ENCODE peak calls at places on chromosomes 7 and 10, in nine cellular contexts. One of them, this sample, is unnamed. For H3K4me1 and H3K27me3, the result is how much of the 10 kb centered on the place peaks cover.

GRCh38 chr7:158422551-158423189 is 165.0 kb downstream of the PTPRN2 start:
- DNase-seq in small intestine: no peak
- DNase-seq in uterus: no peak
- DNase-seq in breast epithelium: no peak
- DNase-seq in IMR-90: no peak
- DNase-seq in body of pancreas: no peak
- DNase-seq in tibial nerve: no peak
- DNase-seq in Karpas-422: no peak
- DNase-seq in neuronal stem cell: no peak
- DNase-seq in this sample: no peak

GRCh38 chr10:90707657-90708056 is 150.2 kb downstream of the HTR7 start:
- DNase-seq in small intestine: no peak
- DNase-seq in uterus: no peak
- DNase-seq in breast epithelium: no peak
- DNase-seq in IMR-90: no peak
- DNase-seq in body of pancreas: no peak
- DNase-seq in tibial nerve: no peak
- DNase-seq in Karpas-422: no peak
- DNase-seq in neuronal stem cell: no peak
- DNase-seq in this sample: no peak

GRCh38 chr7:107622429-107622828 is 38.2 kb upstream of the SLC26A4 start:
- DNase-seq in small intestine: no peak
- DNase-seq in uterus: no peak
- DNase-seq in breast epithelium: no peak
- DNase-seq in IMR-90: peak
- DNase-seq in body of pancreas: no peak
- DNase-seq in tibial nerve: no peak
- DNase-seq in Karpas-422: no peak
- DNase-seq in neuronal stem cell: no peak
- DNase-seq in this sample: no peak

GRCh38 chr7:9718071-9718470 is 1255.6 kb upstream of the PHF14 start:
- DNase-seq in small intestine: no peak
- DNase-seq in uterus: no peak
- DNase-seq in breast epithelium: no peak
- DNase-seq in IMR-90: no peak
- DNase-seq in body of pancreas: no peak
- DNase-seq in tibial nerve: no peak
- DNase-seq in Karpas-422: no peak
- DNase-seq in neuronal stem cell: no peak
- DNase-seq in this sample: peak

GRCh38 chr10:110798340-110798739 is 73.4 kb upstream of the PDCD4 start:
- DNase-seq in small intestine: no peak
- DNase-seq in uterus: no peak
- DNase-seq in breast epithelium: no peak
- DNase-seq in IMR-90: no peak
- DNase-seq in body of pancreas: no peak
- DNase-seq in tibial nerve: no peak
- DNase-seq in Karpas-422: no peak
- DNase-seq in neuronal stem cell: no peak
- DNase-seq in this sample: no peak

GRCh38 chr10:123392182-123392930 is 238.2 kb downstream of the BUB3 start:
- DNase-seq in small intestine: no peak
- DNase-seq in uterus: no peak
- DNase-seq in breast epithelium: no peak
- DNase-seq in IMR-90: no peak
- DNase-seq in body of pancreas: no peak
- DNase-seq in tibial nerve: no peak
- DNase-seq in Karpas-422: peak
- DNase-seq in neuronal stem cell: no peak
- DNase-seq in this sample: no peak

GRCh38 chr10:71081229-71081560 is 131.2 kb upstream of the UNC5B start:
- DNase-seq in small intestine: no peak
- DNase-seq in uterus: no peak
- DNase-seq in breast epithelium: peak
- DNase-seq in IMR-90: no peak
- DNase-seq in body of pancreas: no peak
- DNase-seq in tibial nerve: no peak
- DNase-seq in Karpas-422: no peak
- DNase-seq in neuronal stem cell: no peak
- DNase-seq in this sample: peak

GRCh38 chr7:150329331-150330106 is 6.2 kb upstream of the ACTR3C start:
- DNase-seq in small intestine: no peak
- DNase-seq in uterus: no peak
- DNase-seq in breast epithelium: no peak
- DNase-seq in IMR-90: no peak
- DNase-seq in body of pancreas: peak
- DNase-seq in tibial nerve: no peak
- DNase-seq in Karpas-422: no peak
- DNase-seq in neuronal stem cell: no peak
- DNase-seq in this sample: no peak

GRCh38 chr10:127464561-127464960 is 84.5 kb upstream of the NPS start:
- DNase-seq in small intestine: no peak
- DNase-seq in uterus: no peak
- DNase-seq in breast epithelium: no peak
- DNase-seq in IMR-90: no peak
- DNase-seq in body of pancreas: no peak
- DNase-seq in tibial nerve: no peak
- DNase-seq in Karpas-422: no peak
- DNase-seq in neuronal stem cell: no peak
- DNase-seq in this sample: no peak

GRCh38 chr7:135758531-135758932 is 9.9 kb upstream of the FAM180A start:
- DNase-seq in small intestine: no peak
- DNase-seq in uterus: no peak
- DNase-seq in breast epithelium: peak
- DNase-seq in IMR-90: peak
- DNase-seq in body of pancreas: no peak
- DNase-seq in tibial nerve: peak
- DNase-seq in Karpas-422: no peak
- DNase-seq in neuronal stem cell: no peak
- DNase-seq in this sample: no peak

GRCh38 chr7:36777062-36777461 is 52.8 kb upstream of the AOAH start:
- DNase-seq in small intestine: peak
- DNase-seq in uterus: no peak
- DNase-seq in breast epithelium: no peak
- DNase-seq in IMR-90: no peak
- DNase-seq in body of pancreas: no peak
- DNase-seq in tibial nerve: no peak
- DNase-seq in Karpas-422: no peak
- DNase-seq in neuronal stem cell: no peak
- DNase-seq in this sample: no peak

GRCh38 chr7:155896531-155897263 is 84.4 kb upstream of the SHH start:
- DNase-seq in small intestine: no peak
- DNase-seq in uterus: no peak
- DNase-seq in breast epithelium: no peak
- DNase-seq in IMR-90: no peak
- DNase-seq in body of pancreas: no peak
- DNase-seq in tibial nerve: no peak
- DNase-seq in Karpas-422: no peak
- DNase-seq in neuronal stem cell: no peak
- DNase-seq in this sample: no peak

GRCh38 chr10:33900591-33900990 is 566.1 kb upstream of the NRP1 start:
- DNase-seq in small intestine: no peak
- DNase-seq in uterus: no peak
- DNase-seq in breast epithelium: no peak
- DNase-seq in IMR-90: peak
- DNase-seq in body of pancreas: no peak
- DNase-seq in tibial nerve: no peak
- DNase-seq in Karpas-422: no peak
- DNase-seq in neuronal stem cell: no peak
- DNase-seq in this sample: no peak

GRCh38 chr7:140285938-140286337 is 109.2 kb upstream of the KDM7A start:
- DNase-seq in small intestine: no peak
- DNase-seq in uterus: no peak
- DNase-seq in breast epithelium: no peak
- DNase-seq in IMR-90: no peak
- DNase-seq in body of pancreas: no peak
- DNase-seq in tibial nerve: no peak
- DNase-seq in Karpas-422: no peak
- DNase-seq in neuronal stem cell: no peak
- DNase-seq in this sample: no peak

GRCh38 chr7:151046603-151047573 is 1.4 kb upstream of the ASIC3 start:
- DNase-seq in small intestine: no peak
- DNase-seq in uterus: peak
- DNase-seq in breast epithelium: no peak
- DNase-seq in IMR-90: peak
- DNase-seq in body of pancreas: no peak
- DNase-seq in tibial nerve: no peak
- DNase-seq in Karpas-422: no peak
- DNase-seq in neuronal stem cell: no peak
- DNase-seq in this sample: no peak

DNA sequence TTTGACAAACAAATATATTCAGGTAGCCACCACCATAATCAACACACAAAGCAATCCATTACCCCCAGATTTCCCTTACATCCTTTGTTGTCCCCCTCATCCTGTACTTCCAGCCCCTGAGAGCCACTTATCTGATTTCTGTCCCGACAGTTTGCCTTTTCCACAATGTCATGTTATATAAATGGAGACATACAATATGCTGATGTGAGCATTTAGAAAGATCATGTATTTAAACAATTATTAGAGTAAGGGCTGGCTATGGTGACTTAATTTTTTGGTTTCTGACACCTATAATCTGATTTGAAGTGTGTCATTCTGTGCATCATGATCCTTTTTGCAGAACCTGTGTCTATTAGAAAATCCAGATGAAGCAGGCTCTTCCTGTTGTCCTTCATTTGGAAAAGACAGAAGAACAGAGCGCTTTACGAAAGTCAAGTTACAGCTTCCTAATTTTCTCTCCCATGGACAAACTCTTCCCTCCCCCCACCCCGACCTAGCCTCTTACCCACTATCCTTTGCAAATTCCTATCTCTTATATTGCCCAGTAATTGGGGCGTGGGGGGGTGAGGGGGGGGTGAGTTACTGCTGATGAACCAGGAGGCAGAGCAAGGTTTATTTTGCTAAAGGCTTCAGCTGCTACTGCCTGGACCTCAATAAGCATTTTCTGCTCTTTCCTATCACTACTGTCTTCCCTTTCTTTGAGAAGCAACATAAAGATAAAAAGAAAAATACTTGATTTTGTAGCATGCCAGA is 252.4 kb upstream of the C7orf33 start:
- DNase-seq in small intestine: no peak
- DNase-seq in uterus: no peak
- DNase-seq in breast epithelium: no peak
- DNase-seq in IMR-90: no peak
- DNase-seq in body of pancreas: no peak
- DNase-seq in tibial nerve: no peak
- DNase-seq in Karpas-422: no peak
- DNase-seq in neuronal stem cell: no peak
- DNase-seq in this sample: no peak
- H3K4me3 ChIP-seq in small intestine: no peak
- H3K4me3 ChIP-seq in uterus: no peak
- H3K4me3 ChIP-seq in breast epithelium: no peak
- H3K4me3 ChIP-seq in IMR-90: no peak
- H3K4me3 ChIP-seq in body of pancreas: no peak
- H3K4me3 ChIP-seq in tibial nerve: no peak
- H3K4me3 ChIP-seq in Karpas-422: no peak
- H3K4me3 ChIP-seq in neuronal stem cell: peak
- H3K4me3 ChIP-seq in this sample: no peak

DNA sequence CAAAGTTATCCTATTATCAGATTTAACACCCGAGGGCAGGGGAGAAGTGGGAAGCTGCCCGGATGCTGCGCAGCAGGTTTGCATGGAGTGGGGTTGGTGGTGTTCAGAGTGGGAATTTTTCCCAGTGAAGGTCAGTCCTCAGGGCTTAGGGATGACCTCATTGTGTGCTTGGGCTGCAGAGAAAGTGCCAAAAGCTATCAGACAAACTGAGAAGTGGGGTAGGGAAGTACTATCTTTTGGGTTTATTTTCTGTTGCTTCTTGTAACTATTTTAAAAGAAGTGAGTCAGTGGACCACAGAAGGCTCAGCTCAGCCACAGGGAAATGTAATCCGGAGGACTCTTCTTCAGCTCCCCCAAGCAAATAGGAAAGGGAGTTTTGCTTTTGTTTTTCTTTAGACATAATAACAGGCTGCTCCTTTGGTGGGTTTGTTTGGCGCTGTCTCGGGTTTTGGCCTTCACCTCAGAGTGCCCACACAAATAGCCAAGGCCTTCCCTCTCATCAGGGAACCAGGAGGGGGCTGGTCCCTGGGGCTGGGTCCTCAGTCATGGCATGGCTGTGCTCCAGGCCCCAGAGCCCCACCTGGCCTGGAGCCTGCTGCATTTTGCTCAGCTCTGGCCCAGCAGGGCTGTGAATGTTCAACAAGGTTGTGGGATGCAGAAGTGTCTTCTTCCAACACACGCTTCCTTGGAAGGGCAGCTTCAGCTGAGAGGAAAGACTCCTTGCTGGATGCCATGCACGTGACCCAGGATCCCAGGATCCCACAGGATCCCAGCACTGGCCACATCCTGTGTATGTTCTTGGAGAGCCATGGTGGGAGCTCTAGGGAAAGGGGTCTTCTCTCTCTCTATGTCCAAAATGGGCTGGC is 5.4 kb upstream of the FAM170B start:
- DNase-seq in small intestine: no peak
- DNase-seq in uterus: no peak
- DNase-seq in breast epithelium: no peak
- DNase-seq in IMR-90: peak
- DNase-seq in body of pancreas: no peak
- DNase-seq in tibial nerve: no peak
- DNase-seq in Karpas-422: no peak
- DNase-seq in neuronal stem cell: no peak
- DNase-seq in this sample: no peak
- H3K4me1 ChIP-seq in small intestine: under half
- H3K4me1 ChIP-seq in uterus: under half
- H3K4me1 ChIP-seq in breast epithelium: under half
- H3K4me1 ChIP-seq in IMR-90: under half
- H3K4me1 ChIP-seq in body of pancreas: under half
- H3K4me1 ChIP-seq in tibial nerve: under half
- H3K4me1 ChIP-seq in Karpas-422: under half
- H3K4me1 ChIP-seq in neuronal stem cell: under half
- H3K4me1 ChIP-seq in this sample: under half

DNA sequence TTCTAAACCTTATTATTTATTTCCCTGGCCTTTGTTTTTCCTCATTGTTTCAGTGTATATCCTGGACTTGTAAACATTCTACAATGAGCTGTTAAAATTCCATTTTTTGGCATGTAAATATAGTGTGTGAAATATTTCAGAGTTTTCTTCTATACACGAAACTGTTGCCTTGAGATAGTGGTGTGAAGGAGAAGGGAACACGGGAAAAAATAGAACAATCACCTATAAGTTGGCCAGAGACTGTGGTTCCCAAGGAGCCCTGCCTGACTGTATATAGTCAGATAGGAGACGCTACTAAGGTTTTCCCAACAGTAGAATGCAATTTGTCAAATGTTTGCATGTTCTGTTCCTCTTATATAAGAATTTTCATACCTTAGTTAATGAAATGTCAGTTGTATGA is 155.6 kb downstream of the ETV1 start:
- DNase-seq in small intestine: no peak
- DNase-seq in uterus: no peak
- DNase-seq in breast epithelium: no peak
- DNase-seq in IMR-90: no peak
- DNase-seq in body of pancreas: no peak
- DNase-seq in tibial nerve: no peak
- DNase-seq in Karpas-422: no peak
- DNase-seq in neuronal stem cell: no peak
- DNase-seq in this sample: peak
- H3K27me3 ChIP-seq in small intestine: under half
- H3K27me3 ChIP-seq in uterus: under half
- H3K27me3 ChIP-seq in breast epithelium: under half
- H3K27me3 ChIP-seq in IMR-90: under half
- H3K27me3 ChIP-seq in body of pancreas: under half
- H3K27me3 ChIP-seq in tibial nerve: under half
- H3K27me3 ChIP-seq in Karpas-422: under half
- H3K27me3 ChIP-seq in neuronal stem cell: under half
- H3K27me3 ChIP-seq in this sample: under half

GRCh38 chr10:62626096-62626495 is 178.4 kb upstream of the ADO start:
- DNase-seq in small intestine: no peak
- DNase-seq in uterus: no peak
- DNase-seq in breast epithelium: no peak
- DNase-seq in IMR-90: no peak
- DNase-seq in body of pancreas: no peak
- DNase-seq in tibial nerve: no peak
- DNase-seq in Karpas-422: peak
- DNase-seq in neuronal stem cell: no peak
- DNase-seq in this sample: no peak
- H3K4me3 ChIP-seq in small intestine: no peak
- H3K4me3 ChIP-seq in uterus: no peak
- H3K4me3 ChIP-seq in breast epithelium: no peak
- H3K4me3 ChIP-seq in IMR-90: no peak
- H3K4me3 ChIP-seq in body of pancreas: no peak
- H3K4me3 ChIP-seq in tibial nerve: no peak
- H3K4me3 ChIP-seq in Karpas-422: no peak
- H3K4me3 ChIP-seq in neuronal stem cell: no peak
- H3K4me3 ChIP-seq in this sample: no peak

This sample was measured in HAP-1.